ENCODE peak calls at places on chromosomes 2 and 18, in five cellular contexts. X is K562, T is H1, Y is GM12878, G is HepG2. C is an unnamed sample.

GRCh38 chr2:1645761-1646476 is 98.4 kb downstream of the PXDN start:
- DNase-seq in X (no peak), Y (no peak), T (no peak), G (no peak), C (no peak)

GRCh38 chr2:96404446-96405373 is 69.1 kb downstream of the NCAPH start:
- DNase-seq in G (no peak), X (no peak), T (no peak), Y (no peak), C (no peak)

GRCh38 chr2:46171441-46171953 is 125.7 kb upstream of the EPAS1 start:
- DNase-seq in X (no peak), T (no peak), G (no peak), Y (no peak), C (peak; percentile 24)

GRCh38 chr2:132384491-132385186 is 32.0 kb upstream of the GPR39 start:
- DNase-seq in G (no peak), Y (no peak), X (no peak), T (no peak), C (no peak)

GRCh38 chr2:179265082-179265575 is 497 bp upstream of the SESTD1 start:
- DNase-seq in Y (no peak), X (no peak), G (no peak), T (no peak), C (no peak)

GRCh38 chr2:42249887-42250286 is 80.7 kb downstream of the EML4 start:
- DNase-seq in Y (no peak), X (no peak), G (no peak), T (no peak), C (no peak)

GRCh38 chr2:27431395-27431794 is 3.0 kb downstream of the NRBP1 start:
- DNase-seq in T (no peak), X (no peak), Y (no peak), G (peak; percentile 40), C (no peak)

GRCh38 chr2:16608661-16609643 is 56.7 kb downstream of the CYRIA start:
- DNase-seq in Y (peak; percentile 16), T (peak; percentile 99), X (peak; percentile 86), G (peak; percentile 67), C (peak; percentile 32)

GRCh38 chr18:77055429-77056310 is 76.9 kb downstream of the MBP start:
- DNase-seq in G (no peak), X (no peak), T (no peak), Y (no peak), C (no peak)

GRCh38 chr2:136670-137069 is 90.4 kb upstream of the FAM110C start:
- DNase-seq in G (no peak), X (no peak), Y (no peak), T (no peak), C (no peak)

GRCh38 chr2:129922571-129923264 is 56.7 kb upstream of the RAB6C start:
- DNase-seq in G (no peak), T (no peak), Y (no peak), X (no peak), C (no peak)

GRCh38 chr2:216745453-216745852 is 50.1 kb upstream of the IGFBP5 start:
- DNase-seq in Y (no peak), X (no peak), T (no peak), G (no peak), C (no peak)

GRCh38 chr18:21330122-21330701 is 88.2 kb downstream of the GREB1L start:
- DNase-seq in X (no peak), Y (no peak), T (no peak), G (peak; percentile 32), C (peak; percentile 59)

GRCh38 chr2:11158916-11159573 is 3.8 kb downstream of the SLC66A3 start:
- DNase-seq in Y (no peak), X (no peak), T (no peak), G (no peak), C (no peak)

GRCh38 chr2:149331023-149331400 is 625 bp downstream of the LYPD6 start:
- DNase-seq in X (no peak), T (no peak), Y (no peak), G (no peak), C (no peak)

GRCh38 chr2:62204998-62205496 is 9.1 kb downstream of the B3GNT2 start:
- DNase-seq in G (no peak), X (no peak), Y (no peak), T (no peak), C (no peak)

GRCh38 chr2:59182249-59182648 is 941.1 kb upstream of the FANCL start:
- DNase-seq in X (peak; percentile 38), T (peak; percentile 57), Y (no peak), G (peak; percentile 22), C (no peak)

GRCh38 chr2:174979996-174980395 is 25.2 kb downstream of the CHN1 start:
- DNase-seq in Y (no peak), T (no peak), G (no peak), X (no peak), C (no peak)

GRCh38 chr2:34851804-34852203 is 1252.7 kb upstream of the FAM98A start:
- DNase-seq in Y (no peak), G (no peak), X (no peak), T (no peak), C (no peak)

GRCh38 chr2:229137623-229138022 is 133.5 kb downstream of the PID1 start:
- DNase-seq in X (no peak), T (no peak), Y (no peak), G (no peak), C (no peak)

GRCh38 chr2:229141626-229142025 is 129.5 kb downstream of the PID1 start:
- DNase-seq in Y (no peak), T (no peak), G (no peak), X (no peak), C (no peak)
- TF ChIP-seq SP1 in Y (no peak), T (no peak), G (no peak), X (no peak), C (no peak)

GRCh38 chr2:100394111-100394641 is 23.3 kb downstream of the CHST10 start:
- DNase-seq in X (no peak), Y (peak; percentile 55), T (no peak), G (no peak), C (no peak)

GRCh38 chr2:100390001-100390940 is 27.2 kb downstream of the CHST10 start:
- DNase-seq in T (no peak), X (peak; percentile 20), Y (no peak), G (no peak), C (no peak)

GRCh38 chr2:100393362-100393761 is 24.1 kb downstream of the CHST10 start:
- DNase-seq in G (no peak), Y (no peak), X (no peak), T (no peak), C (no peak)

GRCh38 chr2:100391735-100392515 is 25.5 kb downstream of the CHST10 start:
- DNase-seq in Y (no peak), G (no peak), X (no peak), T (no peak), C (no peak)

DNA sequence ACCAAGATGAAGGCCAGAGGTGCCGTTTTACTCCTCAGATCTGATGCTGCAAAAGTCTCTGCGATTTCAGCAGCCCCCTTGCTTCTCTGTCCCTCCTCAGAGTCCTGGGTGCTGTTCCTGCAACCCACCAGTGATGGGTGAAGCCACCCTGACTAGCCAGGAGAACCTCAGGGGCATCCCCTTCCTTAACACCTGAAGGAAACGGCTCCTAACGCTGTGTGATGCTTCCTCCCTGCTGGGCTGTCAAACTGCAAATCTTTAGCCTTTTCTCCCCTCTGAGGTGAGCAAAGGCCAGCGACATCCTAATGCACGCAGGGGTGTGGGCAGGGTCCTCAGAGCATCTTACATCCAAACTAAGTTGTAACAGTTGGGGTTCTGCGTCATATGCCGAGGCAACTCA is 24.8 kb downstream of the CHST10 start:
- DNase-seq in X (no peak), T (no peak), Y (no peak), G (no peak), C (no peak)
- H3K36me3 ChIP-seq in X (peaks cover 42% of the 10 kb centered on the region), T (peaks cover 21% of the 10 kb centered on the region), Y (peaks cover 2% of the 10 kb centered on the region), G (peaks cover 5% of the 10 kb centered on the region), C (no peaks in the 10 kb centered on the region)

GRCh38 chr2:220678943-220679342 is 893.2 kb downstream of the EPHA4 start:
- DNase-seq in T (no peak), Y (no peak), X (no peak), G (no peak), C (no peak)

GRCh38 chr2:220687231-220687843 is 884.8 kb downstream of the EPHA4 start:
- DNase-seq in Y (no peak), X (peak; percentile 30), T (peak; percentile 80), G (peak; percentile 39), C (peak; percentile 44)

GRCh38 chr2:220682616-220683015 is 889.5 kb downstream of the EPHA4 start:
- DNase-seq in T (no peak), G (no peak), X (no peak), Y (no peak), C (no peak)

DNA sequence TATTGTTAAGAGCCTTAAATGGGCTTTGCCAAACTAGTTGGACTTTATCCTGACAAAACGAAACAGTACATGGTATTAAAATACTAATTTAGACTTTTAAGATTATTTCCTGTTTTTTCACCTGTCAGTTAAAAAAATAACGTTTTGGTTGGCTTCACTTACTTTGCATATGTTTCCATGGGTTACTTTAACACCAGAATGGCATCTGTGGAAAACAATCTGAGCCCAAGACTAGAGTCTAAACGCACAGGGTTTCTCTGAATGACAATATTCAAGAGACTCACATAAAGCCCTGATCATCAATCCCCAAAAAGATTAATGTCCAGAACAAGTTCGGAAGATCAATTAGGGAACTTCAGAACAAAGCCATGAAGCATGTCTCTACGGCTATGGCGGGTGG is 888.0 kb downstream of the EPHA4 start:
- DNase-seq in T (no peak), X (no peak), G (no peak), Y (no peak), C (no peak)
- TF ChIP-seq SP1 in T (no peak), X (no peak), G (no peak), Y (no peak), C (no peak)

GRCh38 chr2:143533846-143534245 is 404.6 kb downstream of the ARHGAP15 start:
- DNase-seq in Y (no peak), G (no peak), T (no peak), X (no peak), C (no peak)

GRCh38 chr2:143530753-143531152 is 401.5 kb downstream of the ARHGAP15 start:
- DNase-seq in G (no peak), Y (no peak), T (no peak), X (no peak), C (no peak)

GRCh38 chr2:143535802-143536201 is 406.6 kb downstream of the ARHGAP15 start:
- DNase-seq in Y (no peak), T (no peak), G (no peak), X (no peak), C (no peak)
- H3K36me3 ChIP-seq in Y (no peaks in the 10 kb centered on the region), T (no peaks in the 10 kb centered on the region), G (no peaks in the 10 kb centered on the region), X (no peaks in the 10 kb centered on the region), C (no peaks in the 10 kb centered on the region)

C was measured in HCT116.